ENCODE peak calls at places on chromosomes 12 and 14, in ten cellular contexts. I is stimulated activated CD4-positive, alpha-beta T cell treated with anti-CD3 and anti-CD28 coated beads, TNF-alpha, amount 100 ng/mL, for 1 hour; X is mucosa of gallbladder; Z is fibroblast of lung; W is GDM1; P is left cardiac atrium; Y is activated T-cell treated with anti-CD3 and anti-CD28 coated beads, Interleukin-2, amount 50 U/mL, for 48 hours; H is stimulated activated naive CD8-positive, alpha-beta T cell treated with anti-CD3 and anti-CD28 coated beads, Interleukin-15, Interleukin-2, amounts not matched to agents 100 U/mL and 50 U/mL, for 24 hours; R is GM12891; N is NB4. L is an unnamed sample.

GRCh38 chr12:13373131-13373530 is 176.6 kb downstream of the EMP1 start:
- DNase-seq in Z (no peak), P (no peak), R (no peak), N (no peak), I (no peak), W (no peak), H (no peak), X (no peak), Y (no peak), L (no peak)

GRCh38 chr12:132222096-132222807 is 78.0 kb downstream of the NOC4L start:
- DNase-seq in W (peak), N (peak), P (no peak), I (no peak), X (no peak), Y (peak), H (no peak), R (no peak), Z (no peak), L (peak)

GRCh38 chr12:103780992-103781391 is 60.0 kb downstream of the NT5DC3 start:
- DNase-seq in I (no peak), X (no peak), H (no peak), R (no peak), Y (no peak), Z (no peak), W (no peak), N (no peak), P (no peak), L (no peak)

GRCh38 chr12:52027085-52027843 is 20.5 kb downstream of the TAMALIN start:
- DNase-seq in P (no peak), I (no peak), N (no peak), W (no peak), Z (no peak), H (no peak), X (no peak), Y (no peak), R (no peak), L (no peak)

GRCh38 chr14:24673534-24674203 is 39.7 kb upstream of the GZMB start:
- DNase-seq in I (no peak), P (no peak), H (peak), Z (no peak), Y (peak), X (no peak), N (peak), R (no peak), W (no peak), L (no peak)

GRCh38 chr14:74599946-74600345 is 12.1 kb downstream of the LTBP2 start:
- DNase-seq in I (no peak), R (no peak), X (no peak), P (no peak), W (no peak), Y (no peak), Z (no peak), H (no peak), N (no peak), L (no peak)

GRCh38 chr14:54381821-54382220 is 15.0 kb upstream of the CDKN3 start:
- DNase-seq in P (no peak), Z (no peak), I (no peak), N (no peak), R (no peak), W (no peak), X (no peak), H (no peak), Y (no peak), L (no peak)

GRCh38 chr12:6914246-6914947 is at the start of gene ENO2:
- DNase-seq in Z (peak), W (peak), R (peak), Y (peak), N (peak), X (peak), H (peak), I (peak), P (peak), L (peak)

GRCh38 chr14:101078105-101078891 is 174.8 kb upstream of the RTL1 start:
- DNase-seq in Z (no peak), N (no peak), P (no peak), W (no peak), R (no peak), I (no peak), H (no peak), X (no peak), Y (no peak), L (no peak)

GRCh38 chr12:106051853-106052531 is 86.8 kb downstream of the NUAK1 start:
- DNase-seq in H (no peak), Y (no peak), I (no peak), Z (no peak), W (no peak), N (no peak), X (no peak), R (no peak), P (no peak), L (no peak)

GRCh38 chr12:15154108-15154507 is 67.1 kb downstream of the RERG start:
- DNase-seq in H (no peak), P (no peak), N (no peak), W (no peak), Y (no peak), X (no peak), I (no peak), R (no peak), Z (no peak), L (no peak)

GRCh38 chr14:22979748-22980392 is 2.5 kb downstream of the AJUBA start:
- DNase-seq in R (no peak), H (no peak), P (no peak), N (no peak), I (no peak), Y (no peak), W (no peak), X (no peak), Z (no peak), L (no peak)

GRCh38 chr14:54688229-54688628 is 121.3 kb downstream of the SAMD4A start:
- DNase-seq in Y (peak), X (no peak), W (no peak), P (no peak), Z (no peak), N (no peak), R (no peak), H (no peak), I (no peak), L (no peak)

GRCh38 chr12:117240356-117240755 is 50.1 kb upstream of the FBXO21 start:
- DNase-seq in X (no peak), I (no peak), Z (no peak), H (no peak), N (no peak), P (no peak), W (no peak), Y (no peak), R (no peak), L (no peak)

L was measured in PC-3.